ENCODE peak calls at places on chromosome 14, in ten cellular contexts. One of them, this sample, is unnamed.

GRCh38 chr14:101948666-101949205 is 15.6 kb upstream of the DYNC1H1 start:
- DNase-seq in OCI-M1: peak
- DNase-seq in foreskin fibroblast: no peak
- DNase-seq in astrocyte of the hippocampus: no peak
- DNase-seq in SW 1271: no peak
- DNase-seq in glomerular endothelial cell: no peak
- DNase-seq in SK-N-MC: no peak
- DNase-seq in HCEC 1CT: no peak
- DNase-seq in choroid plexus epithelial cell: no peak
- DNase-seq in SHP77: no peak
- DNase-seq in this sample: peak

GRCh38 chr14:94654071-94654974 is 42.1 kb downstream of the SERPINA3 start:
- DNase-seq in foreskin fibroblast: peak
- DNase-seq in choroid plexus epithelial cell: no peak
- DNase-seq in glomerular endothelial cell: no peak
- DNase-seq in SK-N-MC: no peak
- DNase-seq in astrocyte of the hippocampus: no peak
- DNase-seq in SHP77: no peak
- DNase-seq in SW 1271: no peak
- DNase-seq in HCEC 1CT: no peak
- DNase-seq in OCI-M1: no peak
- DNase-seq in this sample: peak

GRCh38 chr14:101402936-101403660 is 158.2 kb upstream of the DIO3 start:
- DNase-seq in OCI-M1: no peak
- DNase-seq in SHP77: no peak
- DNase-seq in choroid plexus epithelial cell: peak
- DNase-seq in glomerular endothelial cell: no peak
- DNase-seq in SW 1271: no peak
- DNase-seq in foreskin fibroblast: peak
- DNase-seq in SK-N-MC: no peak
- DNase-seq in HCEC 1CT: no peak
- DNase-seq in astrocyte of the hippocampus: no peak
- DNase-seq in this sample: no peak

GRCh38 chr14:68544150-68544892 is 248.5 kb downstream of the ZFP36L1 start:
- DNase-seq in SW 1271: no peak
- DNase-seq in glomerular endothelial cell: no peak
- DNase-seq in SK-N-MC: no peak
- DNase-seq in SHP77: no peak
- DNase-seq in HCEC 1CT: peak
- DNase-seq in OCI-M1: no peak
- DNase-seq in choroid plexus epithelial cell: peak
- DNase-seq in astrocyte of the hippocampus: peak
- DNase-seq in foreskin fibroblast: peak
- DNase-seq in this sample: no peak

GRCh38 chr14:47422191-47422590 is 253.2 kb downstream of the MDGA2 start:
- DNase-seq in SW 1271: no peak
- DNase-seq in glomerular endothelial cell: no peak
- DNase-seq in SHP77: no peak
- DNase-seq in astrocyte of the hippocampus: no peak
- DNase-seq in foreskin fibroblast: no peak
- DNase-seq in OCI-M1: no peak
- DNase-seq in choroid plexus epithelial cell: no peak
- DNase-seq in HCEC 1CT: no peak
- DNase-seq in SK-N-MC: no peak
- DNase-seq in this sample: no peak

GRCh38 chr14:97827746-97828145 is 1030.6 kb downstream of the VRK1 start:
- DNase-seq in glomerular endothelial cell: no peak
- DNase-seq in astrocyte of the hippocampus: no peak
- DNase-seq in foreskin fibroblast: peak
- DNase-seq in choroid plexus epithelial cell: no peak
- DNase-seq in SW 1271: no peak
- DNase-seq in OCI-M1: no peak
- DNase-seq in SK-N-MC: no peak
- DNase-seq in HCEC 1CT: no peak
- DNase-seq in SHP77: no peak
- DNase-seq in this sample: no peak

GRCh38 chr14:54567634-54568561 is 970 bp downstream of the SAMD4A start:
- DNase-seq in SHP77: no peak
- DNase-seq in SK-N-MC: no peak
- DNase-seq in HCEC 1CT: peak
- DNase-seq in astrocyte of the hippocampus: peak
- DNase-seq in foreskin fibroblast: peak
- DNase-seq in OCI-M1: no peak
- DNase-seq in SW 1271: no peak
- DNase-seq in glomerular endothelial cell: no peak
- DNase-seq in choroid plexus epithelial cell: peak
- DNase-seq in this sample: peak

GRCh38 chr14:53646925-53647324 is 309.7 kb downstream of the BMP4 start:
- DNase-seq in SK-N-MC: no peak
- DNase-seq in astrocyte of the hippocampus: no peak
- DNase-seq in foreskin fibroblast: no peak
- DNase-seq in glomerular endothelial cell: no peak
- DNase-seq in SHP77: no peak
- DNase-seq in OCI-M1: no peak
- DNase-seq in choroid plexus epithelial cell: no peak
- DNase-seq in HCEC 1CT: no peak
- DNase-seq in SW 1271: no peak
- DNase-seq in this sample: no peak

GRCh38 chr14:76977793-76978730 is 50.4 kb downstream of the IRF2BPL start:
- DNase-seq in OCI-M1: peak
- DNase-seq in HCEC 1CT: no peak
- DNase-seq in glomerular endothelial cell: no peak
- DNase-seq in SK-N-MC: no peak
- DNase-seq in choroid plexus epithelial cell: peak
- DNase-seq in astrocyte of the hippocampus: peak
- DNase-seq in foreskin fibroblast: peak
- DNase-seq in SHP77: no peak
- DNase-seq in SW 1271: no peak
- DNase-seq in this sample: peak

GRCh38 chr14:92924247-92924646 is 1.3 kb downstream of the CHGA start:
- DNase-seq in glomerular endothelial cell: no peak
- DNase-seq in foreskin fibroblast: no peak
- DNase-seq in HCEC 1CT: no peak
- DNase-seq in astrocyte of the hippocampus: no peak
- DNase-seq in SW 1271: no peak
- DNase-seq in SHP77: no peak
- DNase-seq in SK-N-MC: no peak
- DNase-seq in choroid plexus epithelial cell: no peak
- DNase-seq in OCI-M1: no peak
- DNase-seq in this sample: no peak

GRCh38 chr14:72513994-72514659 is 379.8 kb downstream of the DPF3 start:
- DNase-seq in HCEC 1CT: peak
- DNase-seq in glomerular endothelial cell: no peak
- DNase-seq in OCI-M1: peak
- DNase-seq in SHP77: peak
- DNase-seq in astrocyte of the hippocampus: peak
- DNase-seq in choroid plexus epithelial cell: peak
- DNase-seq in SW 1271: no peak
- DNase-seq in foreskin fibroblast: peak
- DNase-seq in SK-N-MC: no peak
- DNase-seq in this sample: peak

GRCh38 chr14:50775357-50775756 is 55.6 kb downstream of the NIN start:
- DNase-seq in glomerular endothelial cell: no peak
- DNase-seq in SW 1271: peak
- DNase-seq in SHP77: no peak
- DNase-seq in SK-N-MC: no peak
- DNase-seq in astrocyte of the hippocampus: peak
- DNase-seq in foreskin fibroblast: peak
- DNase-seq in OCI-M1: no peak
- DNase-seq in HCEC 1CT: peak
- DNase-seq in choroid plexus epithelial cell: peak
- DNase-seq in this sample: no peak

GRCh38 chr14:104401785-104402184 is 177.8 kb upstream of the C14orf180 start:
- DNase-seq in SK-N-MC: no peak
- DNase-seq in astrocyte of the hippocampus: no peak
- DNase-seq in OCI-M1: no peak
- DNase-seq in SHP77: no peak
- DNase-seq in choroid plexus epithelial cell: no peak
- DNase-seq in glomerular endothelial cell: no peak
- DNase-seq in SW 1271: no peak
- DNase-seq in foreskin fibroblast: no peak
- DNase-seq in HCEC 1CT: no peak
- DNase-seq in this sample: no peak

GRCh38 chr14:25411933-25412757 is 362.2 kb upstream of the STXBP6 start:
- DNase-seq in astrocyte of the hippocampus: peak
- DNase-seq in foreskin fibroblast: peak
- DNase-seq in glomerular endothelial cell: no peak
- DNase-seq in choroid plexus epithelial cell: peak
- DNase-seq in SW 1271: no peak
- DNase-seq in SK-N-MC: no peak
- DNase-seq in HCEC 1CT: peak
- DNase-seq in SHP77: peak
- DNase-seq in OCI-M1: no peak
- DNase-seq in this sample: peak

GRCh38 chr14:69501362-69501964 is 16.9 kb downstream of the PLEKHD1 start:
- DNase-seq in OCI-M1: no peak
- DNase-seq in glomerular endothelial cell: no peak
- DNase-seq in SHP77: no peak
- DNase-seq in SW 1271: no peak
- DNase-seq in SK-N-MC: no peak
- DNase-seq in HCEC 1CT: no peak
- DNase-seq in foreskin fibroblast: peak
- DNase-seq in choroid plexus epithelial cell: peak
- DNase-seq in astrocyte of the hippocampus: peak
- DNase-seq in this sample: no peak

GRCh38 chr14:71382315-71382714 is 475.1 kb downstream of the PCNX1 start:
- DNase-seq in SW 1271: no peak
- DNase-seq in SK-N-MC: no peak
- DNase-seq in choroid plexus epithelial cell: no peak
- DNase-seq in SHP77: no peak
- DNase-seq in HCEC 1CT: no peak
- DNase-seq in glomerular endothelial cell: no peak
- DNase-seq in OCI-M1: no peak
- DNase-seq in astrocyte of the hippocampus: no peak
- DNase-seq in foreskin fibroblast: no peak
- DNase-seq in this sample: no peak

GRCh38 chr14:96297000-96297399 is 41.0 kb downstream of the BDKRB1 start:
- DNase-seq in OCI-M1: peak
- DNase-seq in choroid plexus epithelial cell: peak
- DNase-seq in foreskin fibroblast: peak
- DNase-seq in glomerular endothelial cell: no peak
- DNase-seq in SHP77: no peak
- DNase-seq in SK-N-MC: no peak
- DNase-seq in HCEC 1CT: peak
- DNase-seq in astrocyte of the hippocampus: peak
- DNase-seq in SW 1271: no peak
- DNase-seq in this sample: peak

GRCh38 chr14:89640141-89640540 is 223.1 kb upstream of the FOXN3 start:
- DNase-seq in SW 1271: no peak
- DNase-seq in astrocyte of the hippocampus: no peak
- DNase-seq in foreskin fibroblast: peak
- DNase-seq in HCEC 1CT: no peak
- DNase-seq in glomerular endothelial cell: no peak
- DNase-seq in SHP77: no peak
- DNase-seq in OCI-M1: no peak
- DNase-seq in SK-N-MC: no peak
- DNase-seq in choroid plexus epithelial cell: peak
- DNase-seq in this sample: no peak

GRCh38 chr14:87725318-87725717 is 267.7 kb downstream of the GALC start:
- DNase-seq in SW 1271: no peak
- DNase-seq in SHP77: no peak
- DNase-seq in HCEC 1CT: no peak
- DNase-seq in OCI-M1: no peak
- DNase-seq in choroid plexus epithelial cell: no peak
- DNase-seq in SK-N-MC: no peak
- DNase-seq in glomerular endothelial cell: no peak
- DNase-seq in foreskin fibroblast: no peak
- DNase-seq in astrocyte of the hippocampus: no peak
- DNase-seq in this sample: no peak

GRCh38 chr14:22434030-22434429 is 155.0 kb downstream of the DAD1 start:
- DNase-seq in choroid plexus epithelial cell: no peak
- DNase-seq in OCI-M1: peak
- DNase-seq in SHP77: no peak
- DNase-seq in foreskin fibroblast: no peak
- DNase-seq in SW 1271: no peak
- DNase-seq in glomerular endothelial cell: no peak
- DNase-seq in astrocyte of the hippocampus: no peak
- DNase-seq in SK-N-MC: no peak
- DNase-seq in HCEC 1CT: no peak
- DNase-seq in this sample: no peak

GRCh38 chr14:26528415-26529182 is 69.2 kb downstream of the NOVA1 start:
- DNase-seq in choroid plexus epithelial cell: no peak
- DNase-seq in HCEC 1CT: no peak
- DNase-seq in astrocyte of the hippocampus: no peak
- DNase-seq in foreskin fibroblast: peak
- DNase-seq in OCI-M1: no peak
- DNase-seq in SHP77: no peak
- DNase-seq in glomerular endothelial cell: no peak
- DNase-seq in SW 1271: no peak
- DNase-seq in SK-N-MC: no peak
- DNase-seq in this sample: no peak

GRCh38 chr14:106564058-106564643 is 1037.8 kb downstream of the TMEM121 start:
- DNase-seq in astrocyte of the hippocampus: no peak
- DNase-seq in SK-N-MC: no peak
- DNase-seq in glomerular endothelial cell: no peak
- DNase-seq in choroid plexus epithelial cell: no peak
- DNase-seq in HCEC 1CT: no peak
- DNase-seq in SHP77: peak
- DNase-seq in SW 1271: no peak
- DNase-seq in OCI-M1: peak
- DNase-seq in foreskin fibroblast: no peak
- DNase-seq in this sample: peak

GRCh38 chr14:73723799-73724621 is 9.8 kb upstream of the PNMA1 start:
- DNase-seq in SHP77: no peak
- DNase-seq in glomerular endothelial cell: peak
- DNase-seq in SK-N-MC: peak
- DNase-seq in foreskin fibroblast: peak
- DNase-seq in OCI-M1: no peak
- DNase-seq in HCEC 1CT: peak
- DNase-seq in SW 1271: peak
- DNase-seq in astrocyte of the hippocampus: peak
- DNase-seq in choroid plexus epithelial cell: peak
- DNase-seq in this sample: peak

GRCh38 chr14:91177073-91177796 is 63.4 kb downstream of the DGLUCY start:
- DNase-seq in astrocyte of the hippocampus: peak
- DNase-seq in SHP77: peak
- DNase-seq in choroid plexus epithelial cell: peak
- DNase-seq in SK-N-MC: no peak
- DNase-seq in foreskin fibroblast: peak
- DNase-seq in HCEC 1CT: peak
- DNase-seq in SW 1271: no peak
- DNase-seq in glomerular endothelial cell: no peak
- DNase-seq in OCI-M1: peak
- DNase-seq in this sample: peak

GRCh38 chr14:100153560-100153959 is 5.9 kb downstream of the DEGS2 start:
- DNase-seq in SK-N-MC: no peak
- DNase-seq in glomerular endothelial cell: no peak
- DNase-seq in HCEC 1CT: no peak
- DNase-seq in OCI-M1: no peak
- DNase-seq in SW 1271: no peak
- DNase-seq in foreskin fibroblast: no peak
- DNase-seq in SHP77: no peak
- DNase-seq in astrocyte of the hippocampus: no peak
- DNase-seq in choroid plexus epithelial cell: no peak
- DNase-seq in this sample: no peak

GRCh38 chr14:100891501-100892445 is 11.7 kb downstream of the RTL1 start:
- DNase-seq in OCI-M1: no peak
- DNase-seq in HCEC 1CT: no peak
- DNase-seq in SHP77: no peak
- DNase-seq in SK-N-MC: no peak
- DNase-seq in astrocyte of the hippocampus: no peak
- DNase-seq in choroid plexus epithelial cell: no peak
- DNase-seq in foreskin fibroblast: no peak
- DNase-seq in SW 1271: no peak
- DNase-seq in glomerular endothelial cell: no peak
- DNase-seq in this sample: no peak

GRCh38 chr14:51093371-51094281 is 1.3 kb downstream of the TRIM9 start:
- DNase-seq in foreskin fibroblast: peak
- DNase-seq in OCI-M1: no peak
- DNase-seq in choroid plexus epithelial cell: peak
- DNase-seq in glomerular endothelial cell: no peak
- DNase-seq in astrocyte of the hippocampus: peak
- DNase-seq in SK-N-MC: no peak
- DNase-seq in HCEC 1CT: no peak
- DNase-seq in SW 1271: no peak
- DNase-seq in SHP77: peak
- DNase-seq in this sample: no peak

GRCh38 chr14:68458840-68459469 is 333.9 kb downstream of the ZFP36L1 start:
- DNase-seq in foreskin fibroblast: peak
- DNase-seq in HCEC 1CT: peak
- DNase-seq in astrocyte of the hippocampus: peak
- DNase-seq in choroid plexus epithelial cell: peak
- DNase-seq in SW 1271: no peak
- DNase-seq in SK-N-MC: peak
- DNase-seq in OCI-M1: no peak
- DNase-seq in glomerular endothelial cell: peak
- DNase-seq in SHP77: peak
- DNase-seq in this sample: no peak